ENCODE peak calls at places on chromosomes 4 and X, in six cellular contexts. One of them, this sample, is unnamed.

GRCh38 chrX:572490-573124 is 58.0 kb upstream of the SHOX start:
- DNase-seq in activated T-cell treated with anti-CD3 and anti-CD28 coated beads for 24 hours: no peak
- DNase-seq in fibroblast of lung: no peak
- DNase-seq in hippocampal formation: no peak
- DNase-seq in uterus: no peak
- DNase-seq in Kasumi-1: no peak
- DNase-seq in this sample: no peak

GRCh38 chr4:15396157-15396800 is 31.6 kb upstream of the C1QTNF7 start:
- DNase-seq in activated T-cell treated with anti-CD3 and anti-CD28 coated beads for 24 hours: peak
- DNase-seq in Kasumi-1: peak
- DNase-seq in uterus: no peak
- DNase-seq in hippocampal formation: peak
- DNase-seq in fibroblast of lung: peak
- DNase-seq in this sample: peak

GRCh38 chr4:110681381-110681780 is 58.5 kb upstream of the PITX2 start:
- DNase-seq in Kasumi-1: peak
- DNase-seq in hippocampal formation: no peak
- DNase-seq in fibroblast of lung: no peak
- DNase-seq in activated T-cell treated with anti-CD3 and anti-CD28 coated beads for 24 hours: no peak
- DNase-seq in uterus: no peak
- DNase-seq in this sample: no peak

GRCh38 chr4:78517050-78517652 is 34.4 kb upstream of the ANXA3 start:
- DNase-seq in hippocampal formation: no peak
- DNase-seq in activated T-cell treated with anti-CD3 and anti-CD28 coated beads for 24 hours: no peak
- DNase-seq in uterus: no peak
- DNase-seq in Kasumi-1: peak
- DNase-seq in fibroblast of lung: peak
- DNase-seq in this sample: no peak

GRCh38 chr4:92629302-92629701 is 325.5 kb downstream of the GRID2 start:
- DNase-seq in uterus: no peak
- DNase-seq in Kasumi-1: no peak
- DNase-seq in fibroblast of lung: no peak
- DNase-seq in hippocampal formation: no peak
- DNase-seq in activated T-cell treated with anti-CD3 and anti-CD28 coated beads for 24 hours: no peak
- DNase-seq in this sample: no peak

GRCh38 chrX:7108995-7109634 is 38.4 kb upstream of the STS start:
- DNase-seq in hippocampal formation: peak
- DNase-seq in fibroblast of lung: no peak
- DNase-seq in activated T-cell treated with anti-CD3 and anti-CD28 coated beads for 24 hours: no peak
- DNase-seq in uterus: no peak
- DNase-seq in Kasumi-1: no peak
- DNase-seq in this sample: no peak

GRCh38 chrX:84187501-84188319 is at the start of gene RPS6KA6:
- DNase-seq in activated T-cell treated with anti-CD3 and anti-CD28 coated beads for 24 hours: no peak
- DNase-seq in Kasumi-1: no peak
- DNase-seq in hippocampal formation: peak
- DNase-seq in uterus: peak
- DNase-seq in fibroblast of lung: peak
- DNase-seq in this sample: no peak

GRCh38 chr4:182808673-182809416 is 108.3 kb downstream of the DCTD start:
- DNase-seq in hippocampal formation: no peak
- DNase-seq in activated T-cell treated with anti-CD3 and anti-CD28 coated beads for 24 hours: peak
- DNase-seq in fibroblast of lung: no peak
- DNase-seq in Kasumi-1: peak
- DNase-seq in uterus: no peak
- DNase-seq in this sample: no peak

GRCh38 chrX:53678667-53679066 is 7.9 kb downstream of the HUWE1 start:
- DNase-seq in uterus: no peak
- DNase-seq in activated T-cell treated with anti-CD3 and anti-CD28 coated beads for 24 hours: no peak
- DNase-seq in fibroblast of lung: no peak
- DNase-seq in Kasumi-1: no peak
- DNase-seq in hippocampal formation: no peak
- DNase-seq in this sample: no peak

GRCh38 chrX:32448320-32448719 is 763.0 kb downstream of the DMD start:
- DNase-seq in activated T-cell treated with anti-CD3 and anti-CD28 coated beads for 24 hours: no peak
- DNase-seq in Kasumi-1: peak
- DNase-seq in fibroblast of lung: peak
- DNase-seq in uterus: no peak
- DNase-seq in hippocampal formation: no peak
- DNase-seq in this sample: no peak

GRCh38 chr4:176475091-176475490 is 155.3 kb downstream of the SPCS3 start:
- DNase-seq in fibroblast of lung: no peak
- DNase-seq in activated T-cell treated with anti-CD3 and anti-CD28 coated beads for 24 hours: no peak
- DNase-seq in uterus: no peak
- DNase-seq in Kasumi-1: no peak
- DNase-seq in hippocampal formation: no peak
- DNase-seq in this sample: no peak

GRCh38 chr4:142549726-142550463 is 296.2 kb downstream of the INPP4B start:
- DNase-seq in hippocampal formation: no peak
- DNase-seq in activated T-cell treated with anti-CD3 and anti-CD28 coated beads for 24 hours: no peak
- DNase-seq in fibroblast of lung: peak
- DNase-seq in Kasumi-1: peak
- DNase-seq in uterus: no peak
- DNase-seq in this sample: no peak

GRCh38 chrX:45320191-45320590 is 119.5 kb upstream of the DIPK2B start:
- DNase-seq in uterus: no peak
- DNase-seq in Kasumi-1: no peak
- DNase-seq in fibroblast of lung: no peak
- DNase-seq in activated T-cell treated with anti-CD3 and anti-CD28 coated beads for 24 hours: no peak
- DNase-seq in hippocampal formation: no peak
- DNase-seq in this sample: no peak

GRCh38 chr4:18111100-18111499 is 89.5 kb upstream of the LCORL start:
- DNase-seq in hippocampal formation: no peak
- DNase-seq in fibroblast of lung: no peak
- DNase-seq in activated T-cell treated with anti-CD3 and anti-CD28 coated beads for 24 hours: no peak
- DNase-seq in Kasumi-1: no peak
- DNase-seq in uterus: no peak
- DNase-seq in this sample: no peak

GRCh38 chr4:82493721-82494425 is 63.5 kb downstream of the ENOPH1 start:
- DNase-seq in uterus: no peak
- DNase-seq in fibroblast of lung: no peak
- DNase-seq in Kasumi-1: peak
- DNase-seq in activated T-cell treated with anti-CD3 and anti-CD28 coated beads for 24 hours: no peak
- DNase-seq in hippocampal formation: no peak
- DNase-seq in this sample: no peak

GRCh38 chr4:113955948-113956347 is 23.5 kb downstream of the ARSJ start:
- DNase-seq in activated T-cell treated with anti-CD3 and anti-CD28 coated beads for 24 hours: no peak
- DNase-seq in Kasumi-1: no peak
- DNase-seq in hippocampal formation: no peak
- DNase-seq in uterus: no peak
- DNase-seq in fibroblast of lung: peak
- DNase-seq in this sample: no peak